ENCODE peak calls at places on chromosomes 16 and 17, in seven cellular contexts. H is testis, I is heart left ventricle, G is transverse colon, F is endothelial cell of umbilical vein, E is breast epithelium, V is uterus. Z is an unnamed sample.

GRCh38 chr17:36931096-36931696 is 6.1 kb upstream of the LHX1 start:
- DNase-seq in G (no peak), F (no peak), V (no peak), E (no peak), I (no peak), H (no peak), Z (no peak)

GRCh38 chr17:5226940-5227878 is 7.5 kb downstream of the SCIMP start:
- DNase-seq in I (no peak), F (no peak), V (no peak), G (no peak), E (no peak), H (no peak), Z (no peak)

GRCh38 chr16:50680907-50681885 is at the start of gene SNX20:
- DNase-seq in G (peak), V (no peak), I (no peak), H (peak), E (no peak), F (no peak), Z (no peak)

GRCh38 chr16:65117701-65118448 is 4.0 kb downstream of the CDH11 start:
- DNase-seq in H (peak), F (peak), G (peak), I (peak), E (peak), V (peak), Z (peak)

GRCh38 chr17:73030501-73030911 is 62.0 kb downstream of the SLC39A11 start:
- DNase-seq in G (no peak), H (no peak), I (no peak), F (no peak), E (peak), V (no peak), Z (no peak)

GRCh38 chr16:50253511-50253903 is 12.8 kb upstream of the ADCY7 start:
- DNase-seq in E (peak), F (no peak), G (no peak), I (no peak), H (no peak), V (no peak), Z (no peak)

GRCh38 chr17:40518401-40519088 is 17.1 kb upstream of the TNS4 start:
- DNase-seq in G (peak), E (no peak), F (no peak), H (no peak), V (peak), I (peak), Z (no peak)

GRCh38 chr17:67246648-67247415 is 1.8 kb upstream of the HELZ start:
- DNase-seq in E (peak), F (peak), G (peak), H (peak), V (peak), I (no peak), Z (peak)

GRCh38 chr16:50597563-50598255 is 49.5 kb downstream of the NKD1 start:
- DNase-seq in V (no peak), G (no peak), H (no peak), E (no peak), F (no peak), I (no peak), Z (no peak)

GRCh38 chr16:56195151-56195550 is 3.9 kb downstream of the GNAO1 start:
- DNase-seq in I (no peak), E (peak), V (no peak), H (no peak), G (no peak), F (no peak), Z (no peak)

GRCh38 chr16:8855972-8856371 is 12.8 kb downstream of the CARHSP1 start:
- DNase-seq in V (no peak), I (no peak), H (no peak), F (no peak), E (no peak), G (no peak), Z (no peak)

GRCh38 chr16:8862309-8863130 is 6.3 kb downstream of the CARHSP1 start:
- DNase-seq in E (no peak), I (no peak), V (no peak), G (no peak), F (no peak), H (no peak), Z (peak)

GRCh38 chr16:8859913-8860881 is 8.6 kb downstream of the CARHSP1 start:
- DNase-seq in F (peak), I (no peak), H (peak), E (peak), V (peak), G (peak), Z (no peak)

GRCh38 chr16:8861563-8862308 is 7.1 kb downstream of the CARHSP1 start:
- DNase-seq in I (peak), F (no peak), G (no peak), V (peak), E (no peak), H (peak), Z (no peak)

DNA sequence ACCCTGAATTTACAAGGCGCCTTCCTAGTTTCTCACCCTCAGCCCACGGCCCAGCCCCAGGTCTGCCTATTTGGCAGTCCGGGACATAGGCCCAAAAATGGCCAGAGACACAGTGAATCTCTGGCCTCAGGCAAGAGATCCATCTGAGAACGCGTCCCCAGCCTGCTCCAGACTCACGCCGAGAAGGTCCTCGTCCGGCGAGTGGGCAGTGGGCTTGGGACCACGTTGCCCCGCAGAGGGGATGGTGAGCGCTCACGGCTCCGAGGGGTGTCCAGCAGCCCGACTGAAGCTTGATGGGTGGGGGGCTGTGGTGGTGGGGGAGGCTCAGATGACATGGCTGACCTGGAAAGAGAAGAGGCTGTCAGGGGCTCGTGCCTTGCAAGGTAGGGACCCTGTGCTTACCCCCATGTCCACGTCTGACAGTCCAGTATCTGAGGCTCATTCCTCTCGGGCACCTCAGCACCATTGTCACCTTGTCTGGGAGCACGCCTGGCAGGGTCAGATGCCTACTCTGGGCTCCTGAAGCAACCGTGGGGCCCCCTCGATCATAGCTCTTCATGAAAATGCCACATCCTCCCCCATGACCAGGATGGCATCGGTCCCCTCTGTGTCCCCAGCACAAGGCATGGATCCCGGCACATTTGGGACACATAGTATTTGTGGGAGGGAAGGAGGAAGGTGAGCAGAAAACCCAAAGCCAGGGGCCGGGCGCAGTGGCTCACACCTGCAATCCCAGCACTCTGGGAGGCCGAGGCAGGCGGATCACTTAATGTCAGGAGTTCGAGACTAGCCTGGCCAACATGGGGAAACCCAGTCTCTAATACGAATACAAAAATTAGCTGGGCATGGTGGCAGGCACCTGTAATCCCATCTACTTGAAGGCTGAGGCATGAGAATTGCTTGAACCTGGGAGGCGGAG is 9.6 kb downstream of the CARHSP1 start:
- DNase-seq in F (no peak), G (no peak), H (no peak), V (no peak), I (no peak), E (no peak), Z (no peak)
- TF ChIP-seq POLR2A in F (no peak), G (no peak), H (no peak), V (no peak), I (no peak), E (no peak), Z (no peak)

GRCh38 chr16:70591609-70592008 is 54.8 kb upstream of the IL34 start:
- DNase-seq in E (no peak), G (no peak), V (no peak), F (no peak), I (no peak), H (no peak), Z (no peak)

GRCh38 chr16:70592106-70592571 is 54.2 kb upstream of the IL34 start:
- DNase-seq in V (peak), G (no peak), H (peak), E (peak), I (peak), F (no peak), Z (no peak)

GRCh38 chr16:70590722-70591438 is 55.5 kb upstream of the IL34 start:
- DNase-seq in G (no peak), H (peak), E (no peak), V (peak), F (no peak), I (no peak), Z (no peak)

GRCh38 chr16:70588565-70588964 is 57.8 kb upstream of the IL34 start:
- DNase-seq in I (no peak), V (no peak), F (peak), H (no peak), E (no peak), G (no peak), Z (no peak)

GRCh38 chr16:70589998-70590471 is 56.3 kb upstream of the IL34 start:
- DNase-seq in V (peak), G (no peak), F (peak), I (peak), H (peak), E (peak), Z (no peak)
- TF ChIP-seq POLR2A in V (no peak), G (no peak), F (no peak), I (no peak), H (no peak), E (no peak), Z (no peak)

DNA sequence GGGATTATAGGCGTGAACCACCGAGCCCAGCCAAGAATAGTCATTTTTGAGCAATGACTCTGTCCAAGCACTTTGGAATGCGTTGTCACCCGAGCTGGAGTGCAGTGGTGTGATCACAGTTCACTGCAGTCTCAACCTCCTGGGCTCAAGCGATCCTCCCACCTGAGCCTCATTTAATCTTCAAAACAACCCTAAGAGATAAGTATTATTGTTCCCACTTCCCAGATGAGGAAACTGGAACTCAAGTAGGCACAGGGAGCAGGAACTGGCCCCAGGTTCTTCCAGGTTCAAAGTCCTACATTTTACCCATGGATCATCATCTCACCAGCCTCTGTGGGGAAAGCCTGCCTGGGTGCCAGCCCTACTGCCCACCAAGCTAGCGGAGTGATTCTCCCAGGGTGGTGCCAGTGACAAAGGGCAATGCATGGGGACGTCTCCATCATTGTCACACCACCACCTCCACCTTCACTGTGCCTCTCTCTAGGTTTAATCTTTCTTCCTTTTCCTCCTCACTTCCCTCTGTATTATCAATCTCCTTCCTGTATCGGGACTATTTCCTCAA is 11.3 kb upstream of the RNF157 start:
- DNase-seq in F (no peak), E (no peak), I (no peak), H (no peak), V (no peak), G (no peak), Z (no peak)
- TF ChIP-seq POLR2A in F (no peak), E (no peak), I (no peak), H (no peak), V (no peak), G (no peak), Z (no peak)

GRCh38 chr17:54694287-54694887 is 206.3 kb upstream of the TOM1L1 start:
- DNase-seq in V (no peak), E (no peak), G (no peak), H (no peak), I (no peak), F (no peak), Z (no peak)
- TF ChIP-seq POLR2A in V (no peak), E (no peak), G (no peak), H (no peak), I (no peak), F (no peak), Z (no peak)

GRCh38 chr16:2980227-2981176 is at the start of gene PKMYT1:
- DNase-seq in V (peak), G (peak), H (peak), E (peak), F (peak), I (peak), Z (peak)
- TF ChIP-seq POLR2A in V (peak), G (peak), H (no peak), E (peak), F (peak), I (peak), Z (peak)

DNA sequence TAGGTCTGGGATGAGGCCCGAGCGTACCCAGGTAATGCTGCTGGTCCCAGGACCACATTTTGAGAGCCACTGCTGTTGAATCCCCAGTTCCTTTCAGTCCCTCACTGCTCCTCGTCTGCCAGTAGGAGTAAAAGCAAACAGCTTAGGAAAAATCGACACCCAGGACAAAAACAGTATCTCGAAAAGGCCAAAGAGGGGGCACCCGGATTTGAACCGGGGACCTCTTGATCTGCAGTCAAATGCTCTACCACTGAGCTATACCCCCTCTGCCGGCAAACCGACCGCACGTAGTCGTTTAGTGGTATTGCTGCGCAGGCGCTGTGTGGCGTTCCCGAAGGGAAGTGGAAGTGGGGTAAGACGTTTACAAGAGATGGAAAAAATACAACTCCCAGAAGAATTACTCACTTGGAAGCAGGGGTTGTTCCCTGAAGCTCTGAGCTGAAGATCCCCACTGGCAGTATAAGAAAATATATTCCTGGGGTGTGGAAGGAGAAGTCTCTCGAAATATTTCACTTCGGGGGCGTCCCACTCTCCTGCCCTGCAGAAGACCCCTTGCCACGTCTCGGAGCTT is 2.2 kb upstream of the PLXDC1 start:
- DNase-seq in H (peak), I (peak), F (peak), G (peak), V (peak), E (peak), Z (peak)
- TF ChIP-seq POLR2A in H (no peak), I (peak), F (no peak), G (no peak), V (peak), E (no peak), Z (no peak)

GRCh38 chr16:88810868-88811599 is 694 bp downstream of the APRT start:
- DNase-seq in F (peak), E (peak), I (peak), V (peak), G (peak), H (peak), Z (peak)
- TF ChIP-seq POLR2A in F (no peak), E (peak), I (no peak), V (peak), G (peak), H (peak), Z (no peak)

GRCh38 chr17:2213291-2213960 is 90.2 kb downstream of the SMG6 start:
- DNase-seq in V (no peak), I (no peak), F (peak), H (peak), E (no peak), G (no peak), Z (no peak)

GRCh38 chr17:2218426-2218825 is 85.2 kb downstream of the SMG6 start:
- DNase-seq in G (no peak), E (no peak), F (no peak), V (no peak), I (no peak), H (no peak), Z (no peak)

GRCh38 chr17:2214887-2215615 is 88.5 kb downstream of the SMG6 start:
- DNase-seq in E (no peak), F (peak), G (peak), H (peak), V (peak), I (peak), Z (peak)

GRCh38 chr17:2214047-2214717 is 89.4 kb downstream of the SMG6 start:
- DNase-seq in E (no peak), I (peak), H (peak), V (peak), F (peak), G (peak), Z (peak)

DNA sequence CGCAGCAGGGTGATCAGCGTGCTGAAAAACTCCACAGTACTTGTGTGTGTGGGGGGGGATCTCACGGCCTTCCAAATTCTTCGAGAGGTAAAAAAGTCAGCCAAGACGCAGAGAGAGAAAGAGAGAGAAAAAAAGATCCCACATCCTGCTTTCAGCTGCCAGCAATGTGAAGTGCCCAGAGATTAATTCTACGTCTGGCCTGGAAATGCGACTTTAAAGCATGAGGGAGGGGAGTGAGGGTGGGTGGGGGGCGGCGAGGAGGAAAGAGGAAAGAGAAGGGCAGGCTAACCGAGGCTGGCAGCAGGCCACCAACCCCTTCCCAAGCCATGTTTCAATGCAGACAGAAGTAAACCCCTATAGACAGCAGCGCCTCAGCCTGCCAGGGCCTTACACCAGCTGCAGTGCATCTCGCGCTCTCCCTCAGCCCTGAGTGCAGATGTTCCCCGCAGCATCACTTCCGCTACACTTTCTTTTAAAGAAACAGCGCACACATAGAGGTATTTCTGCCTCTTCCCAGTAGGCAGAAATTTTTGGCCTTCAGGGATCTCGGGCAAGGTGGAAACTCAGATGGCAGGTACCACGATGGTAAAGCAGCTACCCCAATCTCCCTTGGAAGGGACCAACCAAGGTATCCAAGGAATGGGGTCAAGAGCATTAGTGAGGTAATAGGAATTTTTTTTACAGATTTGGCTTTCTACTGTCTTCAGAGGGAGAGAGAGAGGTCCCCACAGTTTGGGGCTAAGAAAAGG is 87.8 kb downstream of the SMG6 start:
- DNase-seq in G (peak), I (peak), F (peak), H (peak), V (peak), E (peak), Z (peak)
- TF ChIP-seq POLR2A in G (peak), I (no peak), F (peak), H (no peak), V (peak), E (no peak), Z (peak)